ENCODE peak calls at places on chromosome 15, in seven cellular contexts. P is SK-N-SH, L is HCT116, T is HepG2, H is K562, C is H1, Y is GM12878. V is an unnamed sample. For H3K4me1, the result is how much of the 10 kb centered on the place peaks cover.

GRCh38 chr15:33846862-33847261 is 121.4 kb upstream of the CHRM5 start:
- DNase-seq in P (no peak), L (no peak), T (no peak), H (no peak), C (no peak), Y (no peak), V (no peak)

GRCh38 chr15:56165234-56165633 is 78.4 kb downstream of the RFX7 start:
- DNase-seq in P (no peak), L (no peak), T (no peak), H (no peak), C (no peak), Y (no peak), V (no peak)

GRCh38 chr15:23647421-23648375 is at the start of gene MAGEL2:
- DNase-seq in P (peak), L (no peak), T (no peak), H (no peak), C (peak), Y (no peak), V (no peak)

GRCh38 chr15:29674661-29675533 is 147.4 kb downstream of the TJP1 start:
- DNase-seq in P (peak), L (no peak), T (peak), H (peak), C (peak), Y (no peak), V (no peak)

GRCh38 chr15:52340093-52340492 is 44.5 kb upstream of the MYO5C start:
- DNase-seq in P (no peak), L (no peak), T (no peak), H (no peak), C (no peak), Y (no peak), V (no peak)

GRCh38 chr15:59244337-59244736 is 37.7 kb downstream of the LDHAL6B start:
- DNase-seq in P (no peak), L (no peak), T (no peak), H (no peak), C (no peak), Y (peak), V (no peak)

GRCh38 chr15:57496946-57497944 is 94.5 kb upstream of the MYZAP start:
- DNase-seq in P (no peak), L (no peak), T (peak), H (no peak), C (no peak), Y (no peak), V (no peak)

GRCh38 chr15:28098766-28099554 is at the start of gene OCA2:
- DNase-seq in P (peak), L (no peak), T (peak), H (peak), C (peak), Y (no peak), V (no peak)

GRCh38 chr15:59549339-59549807 is 62.2 kb upstream of the GCNT3 start:
- DNase-seq in P (no peak), L (no peak), T (no peak), H (no peak), C (no peak), Y (no peak), V (no peak)

GRCh38 chr15:72195101-72195511 is 2.5 kb downstream of the GRAMD2A start:
- DNase-seq in P (no peak), L (no peak), T (no peak), H (peak), C (no peak), Y (no peak), V (no peak)

GRCh38 chr15:90082140-90082713 is 20.0 kb downstream of the IDH2 start:
- DNase-seq in P (no peak), L (no peak), T (no peak), H (no peak), C (no peak), Y (no peak), V (no peak)

GRCh38 chr15:91496754-91497691 is 356.5 kb upstream of the SLCO3A1 start:
- DNase-seq in P (peak), L (no peak), T (no peak), H (no peak), C (no peak), Y (no peak), V (no peak)

GRCh38 chr15:92324036-92324963 is 69.4 kb upstream of the ST8SIA2 start:
- DNase-seq in P (peak), L (no peak), T (no peak), H (no peak), C (no peak), Y (no peak), V (no peak)

GRCh38 chr15:40232625-40233070 is 6.2 kb upstream of the PAK6 start:
- DNase-seq in P (no peak), L (no peak), T (no peak), H (no peak), C (peak), Y (no peak), V (no peak)

GRCh38 chr15:70998319-70998718 is 105.7 kb downstream of the LRRC49 start:
- DNase-seq in P (no peak), L (no peak), T (no peak), H (no peak), C (no peak), Y (no peak), V (no peak)

GRCh38 chr15:58864602-58865419 is 68.7 kb downstream of the SLTM start:
- DNase-seq in P (peak), L (no peak), T (peak), H (no peak), C (peak), Y (no peak), V (no peak)

GRCh38 chr15:69758810-69759410 is 306.3 kb downstream of the RPLP1 start:
- DNase-seq in P (no peak), L (no peak), T (no peak), H (no peak), C (no peak), Y (peak), V (no peak)

GRCh38 chr15:91047545-91048199 is 25.3 kb upstream of the VPS33B start:
- DNase-seq in P (no peak), L (no peak), T (no peak), H (no peak), C (no peak), Y (no peak), V (no peak)

GRCh38 chr15:92332125-92332899 is 61.4 kb upstream of the ST8SIA2 start:
- DNase-seq in P (no peak), L (no peak), T (no peak), H (no peak), C (no peak), Y (no peak), V (no peak)

GRCh38 chr15:70237626-70238025 is 139.9 kb upstream of the TLE3 start:
- DNase-seq in P (no peak), L (no peak), T (no peak), H (no peak), C (no peak), Y (no peak), V (no peak)

GRCh38 chr15:40590635-40591105 is 3.4 kb upstream of the KNL1 start:
- DNase-seq in P (no peak), L (no peak), T (no peak), H (no peak), C (no peak), Y (no peak), V (no peak)

GRCh38 chr15:23869391-23869790 is 182.3 kb upstream of the NDN start:
- DNase-seq in P (peak), L (no peak), T (peak), H (peak), C (peak), Y (no peak), V (no peak)

GRCh38 chr15:73870700-73871408 is 2.5 kb upstream of the TBC1D21 start:
- DNase-seq in P (no peak), L (no peak), T (no peak), H (peak), C (no peak), Y (no peak), V (no peak)

GRCh38 chr15:62503451-62503850 is 338.4 kb upstream of the C2CD4B start:
- DNase-seq in P (no peak), L (no peak), T (no peak), H (no peak), C (no peak), Y (no peak), V (no peak)

GRCh38 chr15:62509395-62509973 is 344.4 kb upstream of the C2CD4B start:
- DNase-seq in P (no peak), L (no peak), T (no peak), H (no peak), C (no peak), Y (no peak), V (no peak)

GRCh38 chr15:62505761-62506160 is 340.7 kb upstream of the C2CD4B start:
- DNase-seq in P (no peak), L (no peak), T (no peak), H (no peak), C (no peak), Y (no peak), V (no peak)

GRCh38 chr15:62502451-62502850 is 337.4 kb upstream of the C2CD4B start:
- DNase-seq in P (no peak), L (no peak), T (no peak), H (no peak), C (no peak), Y (no peak), V (no peak)

DNA sequence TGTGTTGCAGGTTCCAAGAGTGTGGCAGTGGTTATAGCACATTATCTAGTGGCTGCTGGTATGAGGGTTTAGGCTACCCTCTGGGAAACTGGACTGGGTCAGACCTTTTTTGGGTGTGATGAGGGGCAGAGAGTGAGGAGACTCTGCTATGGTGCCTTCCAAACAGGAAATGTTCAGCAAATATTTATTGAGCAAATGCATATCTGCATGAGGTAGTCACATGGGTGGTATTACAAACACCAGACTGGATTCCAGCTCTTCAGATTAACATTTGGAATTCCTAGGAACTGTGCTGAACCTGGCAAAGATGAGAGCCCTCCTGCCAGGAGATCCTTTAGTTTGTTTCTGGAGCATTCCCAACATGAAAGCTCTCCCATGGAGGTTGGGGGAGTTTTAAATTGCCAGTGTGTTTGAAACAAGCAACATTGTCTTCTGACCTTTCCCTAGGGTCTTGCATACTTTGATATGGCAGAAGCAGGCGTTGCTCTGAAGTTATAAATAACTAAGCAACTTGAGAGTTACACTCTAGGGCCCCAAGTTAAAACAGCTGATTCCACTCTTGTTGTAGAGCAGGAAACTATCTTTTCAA is 341.2 kb upstream of the C2CD4B start:
- DNase-seq in P (no peak), L (no peak), T (peak), H (no peak), C (no peak), Y (no peak), V (peak)
- TF ChIP-seq SIN3A in P (no peak), L (no peak), T (no peak), H (no peak), C (no peak), Y (no peak), V (no peak)

GRCh38 chr15:75661779-75662140 is 14.0 kb downstream of the SNX33 start:
- DNase-seq in P (no peak), L (no peak), T (no peak), H (no peak), C (no peak), Y (no peak), V (no peak)

GRCh38 chr15:75661041-75661778 is 13.5 kb downstream of the SNX33 start:
- DNase-seq in P (no peak), L (no peak), T (peak), H (no peak), C (peak), Y (no peak), V (no peak)

GRCh38 chr15:75659141-75659771 is 11.5 kb downstream of the SNX33 start:
- DNase-seq in P (no peak), L (no peak), T (no peak), H (no peak), C (no peak), Y (no peak), V (no peak)

GRCh38 chr15:75662823-75663519 is 15.3 kb downstream of the SNX33 start:
- DNase-seq in P (no peak), L (no peak), T (no peak), H (no peak), C (no peak), Y (no peak), V (no peak)

GRCh38 chr15:75659928-75660645 is 12.4 kb downstream of the SNX33 start:
- DNase-seq in P (peak), L (no peak), T (no peak), H (no peak), C (no peak), Y (no peak), V (no peak)
- H3K4me1 ChIP-seq in P (under half), L (under half), T (under half), H (under half), C (under half), Y (under half), V (under half)

GRCh38 chr15:85788796-85789495 is 5.8 kb downstream of the KLHL25 start:
- DNase-seq in P (no peak), L (no peak), T (no peak), H (no peak), C (no peak), Y (no peak), V (no peak)
- TF ChIP-seq SIN3A in P (no peak), L (no peak), T (no peak), H (no peak), C (no peak), Y (no peak), V (no peak)

DNA sequence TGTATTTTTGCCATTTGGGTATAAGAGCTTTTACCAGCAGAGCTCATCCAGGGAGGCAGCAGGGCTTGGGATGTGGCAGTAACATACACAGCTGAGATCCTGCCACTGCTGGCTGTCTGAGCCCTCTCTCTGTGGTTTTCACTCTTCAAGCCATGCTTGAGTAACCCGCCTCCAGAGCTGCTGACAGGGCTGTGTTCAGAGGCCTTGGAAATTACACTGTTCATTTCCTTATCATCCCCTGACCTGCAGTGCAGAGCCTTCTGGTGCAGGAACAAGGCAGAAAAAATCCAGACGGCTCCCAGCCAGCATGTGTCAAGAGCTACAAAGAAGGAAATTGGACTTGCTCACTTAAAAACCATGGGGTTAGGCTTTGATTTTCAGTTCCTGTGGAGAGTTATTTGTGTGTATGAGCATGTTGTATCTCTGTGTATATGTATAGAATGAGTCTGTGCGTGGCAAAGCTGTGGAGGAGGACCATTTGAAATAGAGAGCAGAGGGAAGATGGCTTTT is 47.0 kb downstream of the ZNF609 start:
- DNase-seq in P (peak), L (no peak), T (peak), H (peak), C (no peak), Y (peak), V (no peak)
- H3K4me1 ChIP-seq in P (under half), L (under half), T (under half), H (under half), C (under half), Y (under half), V (under half)

DNA sequence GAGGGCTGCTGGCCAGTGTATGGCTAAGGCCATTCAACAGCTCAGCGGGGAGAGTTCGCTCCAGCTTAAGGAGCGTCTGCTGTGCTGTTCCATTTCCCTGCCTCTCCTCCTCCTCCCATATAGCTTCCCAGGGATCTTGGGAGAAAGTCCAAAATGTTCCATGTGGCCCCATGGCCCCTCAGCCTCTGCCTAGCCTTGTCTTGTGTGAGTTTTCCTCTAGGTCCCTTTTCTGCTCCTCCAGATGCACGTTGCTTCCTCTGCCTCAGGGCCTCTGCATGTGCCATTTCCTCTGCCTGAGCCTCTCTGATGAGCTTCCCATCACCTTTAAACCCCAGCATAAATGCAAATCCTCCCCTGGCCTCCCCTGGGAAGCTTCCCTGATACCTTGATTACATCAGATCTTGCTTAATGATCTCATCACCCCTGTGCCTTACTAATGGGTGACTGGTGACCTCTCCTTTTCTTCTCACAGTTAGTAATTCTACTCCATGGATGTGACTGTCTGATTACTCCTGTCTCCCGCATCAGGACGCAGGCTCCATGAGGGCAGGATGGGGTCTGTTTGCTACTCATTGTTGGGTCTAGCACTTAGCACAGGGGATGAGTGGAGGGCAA is 24.0 kb downstream of the ITGA11 start:
- DNase-seq in P (no peak), L (no peak), T (no peak), H (no peak), C (no peak), Y (no peak), V (no peak)
- TF ChIP-seq SIN3A in P (no peak), L (no peak), T (no peak), H (no peak), C (no peak), Y (no peak), V (no peak)

DNA sequence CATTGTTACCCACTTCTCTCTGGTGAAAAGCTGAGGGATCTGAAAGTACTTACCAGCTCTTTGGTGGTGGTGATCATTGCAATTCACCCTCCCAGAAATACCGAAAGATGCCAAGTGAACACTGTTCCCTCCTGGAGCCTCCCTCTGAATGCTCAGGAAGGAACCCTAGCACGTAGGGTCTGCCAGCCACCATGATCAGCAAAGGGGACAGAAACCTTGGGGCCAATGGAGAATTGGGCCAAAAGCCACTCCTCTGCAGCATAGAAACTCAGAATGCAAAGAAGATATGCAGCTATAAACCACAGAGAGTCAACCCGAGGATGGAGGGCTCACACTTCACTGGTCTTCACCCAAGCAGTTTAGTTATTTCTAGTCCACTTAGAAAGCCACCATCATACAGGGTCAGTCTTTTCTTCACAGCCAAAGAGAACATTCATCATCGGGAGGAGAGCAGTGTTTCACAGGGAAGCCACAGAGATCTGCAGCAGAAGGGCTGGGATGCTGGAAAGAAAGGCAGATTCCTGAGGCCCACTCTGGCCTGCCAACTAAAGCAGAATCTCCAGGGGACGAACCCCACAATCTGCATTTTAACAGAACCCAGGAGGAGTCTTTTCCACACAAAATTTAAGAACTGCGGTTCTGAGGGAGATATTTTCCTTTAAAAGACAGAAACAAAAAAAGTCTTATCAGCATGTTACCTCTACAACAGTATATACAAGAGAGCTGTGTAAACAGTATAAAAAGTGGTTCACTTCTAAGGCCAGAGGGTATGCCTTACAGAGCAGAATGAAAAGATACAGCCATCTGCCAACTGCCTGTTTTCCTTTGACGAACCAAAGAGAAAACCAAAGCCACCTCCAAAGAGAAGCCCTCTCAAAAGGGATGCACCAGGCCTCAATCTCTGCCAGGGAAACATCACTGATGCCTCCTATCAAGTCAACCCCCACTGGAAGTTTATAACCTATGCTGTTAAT is 11.3 kb downstream of the TBC1D2B start:
- DNase-seq in P (no peak), L (no peak), T (no peak), H (no peak), C (no peak), Y (peak), V (no peak)
- H3K4me1 ChIP-seq in P (half or more), L (under half), T (half or more), H (under half), C (under half), Y (half or more), V (half or more)

GRCh38 chr15:50083424-50084025 is 35.5 kb downstream of the ATP8B4 start:
- DNase-seq in P (no peak), L (no peak), T (no peak), H (no peak), C (no peak), Y (no peak), V (no peak)
- TF ChIP-seq SIN3A in P (no peak), L (no peak), T (no peak), H (no peak), C (no peak), Y (no peak), V (no peak)